ENCODE peak calls at places on chromosomes 3 and 15, in five cellular contexts. N, L, R, C and J are unnamed samples.

GRCh38 chr15:30953183-30953582 is 38.2 kb downstream of the MTMR10 start:
- DNase-seq in N (no peak), L (peak; percentile 75), R (no peak), C (no peak), J (no peak)

GRCh38 chr15:65326109-65326508 is 21.6 kb downstream of the RNU5B-1 start:
- DNase-seq in C (no peak), R (no peak), N (no peak), L (no peak), J (no peak)

GRCh38 chr3:190514163-190515153 is 573 bp downstream of the IL1RAP start:
- DNase-seq in L (peak; percentile 23), N (no peak), R (peak; percentile 39), C (peak; percentile 38), J (no peak)

GRCh38 chr3:56919797-56920195 is 118.0 kb upstream of the ARHGEF3 start:
- DNase-seq in R (no peak), N (no peak), L (no peak), C (no peak), J (no peak)

GRCh38 chr3:41710646-41711388 is 251.1 kb downstream of the ULK4 start:
- DNase-seq in R (no peak), C (peak; percentile 75), N (no peak), L (peak; percentile 33), J (peak; percentile 51)

GRCh38 chr3:46297658-46298423 is 55.6 kb downstream of the CCR3 start:
- DNase-seq in R (no peak), C (no peak), N (peak; percentile 82), L (no peak), J (no peak)

GRCh38 chr3:13015286-13016082 is 57.7 kb downstream of the IQSEC1 start:
- DNase-seq in L (no peak), R (no peak), N (no peak), C (no peak), J (no peak)

GRCh38 chr3:82796765-82797164 is 1035.3 kb upstream of the GBE1 start:
- DNase-seq in N (no peak), L (no peak), C (no peak), R (no peak), J (no peak)

GRCh38 chr15:75030023-75030413 is 6.6 kb downstream of the PPCDC start:
- DNase-seq in R (no peak), N (no peak), C (no peak), L (peak; percentile 33), J (no peak)

GRCh38 chr3:159854500-159855124 is 134.0 kb upstream of the IL12A start:
- DNase-seq in R (no peak), N (peak; percentile 97), C (peak; percentile 93), L (peak; percentile 75), J (peak; percentile 91)

GRCh38 chr3:78238811-78239210 is 1198.9 kb downstream of the ROBO2 start:
- DNase-seq in C (no peak), L (no peak), N (no peak), R (no peak), J (no peak)

GRCh38 chr15:67826717-67827560 is 1.6 kb downstream of the SKOR1 start:
- DNase-seq in R (no peak), L (no peak), N (no peak), C (no peak), J (no peak)

GRCh38 chr15:49137861-49138260 is 17.5 kb downstream of the COPS2 start:
- DNase-seq in R (no peak), N (no peak), C (peak; percentile 7), L (no peak), J (no peak)

GRCh38 chr15:58734859-58735258 is 14.6 kb downstream of the ADAM10 start:
- DNase-seq in C (no peak), R (no peak), L (no peak), N (no peak), J (no peak)

GRCh38 chr3:103684956-103685355 is 1250.1 kb downstream of the ZPLD1 start:
- DNase-seq in L (no peak), C (no peak), N (no peak), R (no peak), J (no peak)

GRCh38 chr3:131053021-131053420 is 26.3 kb downstream of the NEK11 start:
- DNase-seq in L (no peak), N (no peak), C (no peak), R (no peak), J (no peak)

GRCh38 chr3:14431556-14431927 is 29.1 kb downstream of the SLC6A6 start:
- DNase-seq in N (no peak), L (no peak), C (no peak), R (no peak), J (no peak)

GRCh38 chr3:73868688-73869315 is 244.1 kb upstream of the PDZRN3 start:
- DNase-seq in L (no peak), C (peak; percentile 22), R (peak; percentile 40), N (no peak), J (peak; percentile 3)

GRCh38 chr3:69772152-69772867 is 33.0 kb downstream of the MITF start:
- DNase-seq in R (no peak), N (no peak), L (no peak), C (no peak), J (no peak)

GRCh38 chr15:39886418-39886817 is 33.6 kb downstream of the GPR176 start:
- DNase-seq in C (no peak), R (no peak), N (no peak), L (no peak), J (no peak)

GRCh38 chr15:52417501-52417900 is 111.2 kb downstream of the MYO5A start:
- DNase-seq in N (peak; percentile 89), C (no peak), L (no peak), R (no peak), J (no peak)

DNA sequence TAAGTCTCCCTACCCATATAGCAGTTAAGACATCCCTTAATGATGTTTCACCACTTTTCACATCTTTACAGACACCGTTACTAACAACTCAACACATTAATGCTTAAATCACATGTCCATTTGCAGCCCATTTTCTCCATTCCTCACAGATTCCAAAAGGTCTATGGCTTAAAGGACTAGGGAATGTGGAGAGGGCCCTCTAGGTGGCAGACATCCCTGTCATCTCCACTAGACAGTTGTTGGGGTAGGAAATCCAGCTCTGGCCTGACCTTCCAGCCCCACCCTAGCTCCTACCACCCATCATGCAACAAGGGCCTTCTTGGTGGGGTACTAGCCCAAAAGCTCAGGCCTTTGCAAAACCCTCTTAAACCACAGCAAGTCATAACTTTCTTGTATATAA is 25.2 kb downstream of the CPEB1 start:
- DNase-seq in N (no peak), L (no peak), C (no peak), R (no peak), J (no peak)
- TF ChIP-seq CTCF in N (peak; percentile 29), L (no peak), C (peak; percentile 34), R (no peak), J (no peak)

GRCh38 chr3:179189764-179190163 is 41.6 kb downstream of the PIK3CA start:
- DNase-seq in C (peak; percentile 41), N (no peak), L (no peak), R (no peak), J (peak; percentile 54)
- H3K27ac ChIP-seq in C (no peak overlapping the region), N (no peak overlapping the region), L (no peak overlapping the region), R (no peak overlapping the region), J (no peak overlapping the region)

GRCh38 chr3:195265363-195265976 is 5.5 kb downstream of the XXYLT1 start:
- DNase-seq in N (no peak), L (no peak), C (no peak), R (peak; percentile 10), J (no peak)
- TF ChIP-seq CTCF in N (no peak), L (no peak), C (peak; percentile 7), R (no peak), J (no peak)

DNA sequence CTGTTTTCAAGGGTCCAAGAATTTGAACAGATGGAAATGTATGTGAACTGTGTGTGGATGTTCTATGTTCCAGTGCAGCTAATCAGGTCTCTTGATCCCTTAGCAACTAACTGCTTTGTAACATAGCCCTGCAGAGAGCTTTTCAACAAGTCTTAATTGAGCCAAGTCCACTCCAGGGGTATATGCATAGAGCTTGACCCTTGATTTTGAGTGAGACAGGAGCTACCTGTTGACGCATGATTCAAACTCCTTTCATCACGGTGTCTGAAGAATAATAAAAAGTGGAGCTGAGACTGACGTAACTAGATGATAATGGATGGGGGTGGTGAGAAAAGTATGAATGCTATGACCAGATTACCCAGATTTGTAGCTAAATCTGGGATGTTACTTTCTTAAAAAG is 93.3 kb upstream of the CCDC54 start:
- DNase-seq in N (no peak), L (no peak), C (peak; percentile 41), R (no peak), J (no peak)
- H3K27ac ChIP-seq in N (no peak overlapping the region), L (no peak overlapping the region), C (peak overlapping the region; percentile 67), R (no peak overlapping the region), J (no peak overlapping the region)

DNA sequence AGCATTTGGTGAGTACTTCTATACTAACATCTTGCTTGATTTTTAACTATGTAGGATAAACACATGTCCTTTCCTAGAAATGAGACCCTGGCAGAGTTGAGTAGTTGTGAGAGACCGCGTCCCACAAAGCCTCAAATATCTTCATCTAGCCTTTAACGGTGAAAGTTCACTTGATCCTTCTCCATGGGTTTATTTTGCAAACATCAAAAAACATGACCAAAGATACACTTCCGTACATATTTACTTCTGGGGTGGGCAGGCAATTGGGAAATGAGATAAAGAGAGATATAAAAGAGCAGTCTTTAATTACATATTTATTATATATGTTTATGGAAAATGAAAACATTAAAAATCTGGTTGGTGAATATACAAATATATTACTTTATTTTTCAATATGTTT is 5.2 kb upstream of the KAT2B start:
- DNase-seq in L (no peak), R (no peak), C (no peak), N (no peak), J (no peak)
- TF ChIP-seq CTCF in L (no peak), R (no peak), C (no peak), N (no peak), J (no peak)

GRCh38 chr3:127121221-127121647 is 71.7 kb upstream of the PRR23E start:
- DNase-seq in R (no peak), N (no peak), L (no peak), C (no peak), J (no peak)
- H3K27ac ChIP-seq in R (no peak overlapping the region), N (no peak overlapping the region), L (no peak overlapping the region), C (no peak overlapping the region), J (no peak overlapping the region)

DNA sequence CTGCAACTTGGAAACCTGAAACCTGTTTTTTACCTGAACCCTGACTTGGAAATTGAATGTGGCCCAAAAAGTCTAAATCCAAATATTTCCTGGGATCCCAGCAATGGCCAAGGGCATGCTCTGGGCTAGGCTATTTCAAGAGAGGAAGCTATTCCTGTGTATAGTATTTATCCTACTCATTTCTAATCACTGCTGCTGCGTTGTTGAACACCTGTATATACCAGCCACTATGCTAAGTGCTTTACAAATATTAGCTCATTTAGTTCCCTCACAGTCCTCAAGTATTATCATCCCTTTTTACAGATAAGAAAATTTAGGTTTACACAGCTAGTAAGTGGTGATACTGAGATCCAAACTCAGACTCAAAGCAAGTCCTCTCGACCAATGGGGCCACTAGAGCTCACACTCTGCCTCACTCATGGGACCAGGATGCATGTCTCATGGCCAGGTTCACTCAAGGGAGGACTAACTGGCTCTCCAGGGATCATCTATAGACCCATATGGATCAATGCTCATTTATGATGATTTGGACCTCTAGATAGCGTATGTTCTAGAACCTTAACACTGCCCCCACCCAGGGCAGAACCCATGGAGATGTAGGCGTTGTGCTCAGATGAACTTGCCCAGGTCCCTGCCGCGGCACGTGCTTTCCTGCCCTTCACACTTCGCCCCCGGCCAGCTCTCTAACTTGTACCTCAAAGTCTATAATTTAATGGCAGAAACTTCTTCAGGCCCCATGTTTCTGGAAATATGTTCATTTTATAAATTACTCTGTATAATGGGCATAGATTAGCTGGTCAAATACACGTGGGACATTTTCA is 2.6 kb upstream of the CCR4 start:
- DNase-seq in L (no peak), R (no peak), C (no peak), N (no peak), J (no peak)
- TF ChIP-seq CTCF in L (no peak), R (no peak), C (no peak), N (no peak), J (no peak)